ENCODE peak calls at places on chromosome 22, in ten cellular contexts. K is GM23338; N is EH; Z is HTR-8/SVneo; F is ELF-1; B is left cardiac atrium; O is CD8-positive, alpha-beta T cell; U is foreskin keratinocyte; D is mammary epithelial cell; H is HuH-7.5. Q is an unnamed sample.

GRCh38 chr22:30192427-30192826 is 54.1 kb downstream of the LIF start:
- DNase-seq in K (no peak), N (peak), Z (no peak), F (no peak), B (no peak), O (no peak), U (no peak), D (no peak), H (no peak), Q (no peak)

GRCh38 chr22:37353839-37354238 is 71.5 kb downstream of the CYTH4 start:
- DNase-seq in K (no peak), N (no peak), Z (no peak), F (no peak), B (no peak), O (no peak), U (peak), D (no peak), H (no peak), Q (no peak)

GRCh38 chr22:43999378-43999777 is 24.7 kb upstream of the PARVB start:
- DNase-seq in K (no peak), N (no peak), Z (no peak), F (no peak), B (no peak), O (no peak), U (no peak), D (no peak), H (no peak), Q (no peak)

GRCh38 chr22:41969110-41969646 is at the start of gene SEPTIN3:
- DNase-seq in K (no peak), N (no peak), Z (no peak), F (peak), B (no peak), O (no peak), U (no peak), D (no peak), H (no peak), Q (no peak)

GRCh38 chr22:20959578-20960461 is 7.2 kb upstream of the AIFM3 start:
- DNase-seq in K (no peak), N (no peak), Z (no peak), F (no peak), B (no peak), O (no peak), U (no peak), D (no peak), H (no peak), Q (no peak)

GRCh38 chr22:19853879-19854777 is 546 bp downstream of the GNB1L start:
- DNase-seq in K (no peak), N (no peak), Z (no peak), F (peak), B (no peak), O (no peak), U (no peak), D (no peak), H (no peak), Q (peak)

GRCh38 chr22:32623943-32624342 is 149.3 kb downstream of the FBXO7 start:
- DNase-seq in K (no peak), N (peak), Z (no peak), F (no peak), B (peak), O (no peak), U (no peak), D (no peak), H (no peak), Q (no peak)

GRCh38 chr22:37320726-37321286 is 38.5 kb downstream of the CYTH4 start:
- DNase-seq in K (no peak), N (no peak), Z (no peak), F (no peak), B (no peak), O (no peak), U (no peak), D (no peak), H (no peak), Q (no peak)

GRCh38 chr22:24407278-24407665 is 20.1 kb upstream of the ADORA2A start:
- DNase-seq in K (peak), N (no peak), Z (no peak), F (no peak), B (no peak), O (no peak), U (no peak), D (no peak), H (no peak), Q (no peak)

GRCh38 chr22:48403521-48403921 is 1424.2 kb downstream of the BRD1 start:
- DNase-seq in K (no peak), N (no peak), Z (no peak), F (no peak), B (no peak), O (no peak), U (no peak), D (no peak), H (no peak), Q (no peak)

GRCh38 chr22:29609139-29609538 is 5.7 kb downstream of the NF2 start:
- DNase-seq in K (peak), N (no peak), Z (no peak), F (no peak), B (no peak), O (no peak), U (no peak), D (no peak), H (peak), Q (no peak)

GRCh38 chr22:34055525-34056200 is 135.4 kb upstream of the LARGE1 start:
- DNase-seq in K (peak), N (no peak), Z (no peak), F (peak), B (peak), O (no peak), U (no peak), D (peak), H (no peak), Q (no peak)

GRCh38 chr22:50032109-50032871 is 19.7 kb upstream of the IL17REL start:
- DNase-seq in K (no peak), N (no peak), Z (no peak), F (no peak), B (no peak), O (no peak), U (no peak), D (no peak), H (no peak), Q (no peak)

GRCh38 chr22:39155421-39155820 is 2.9 kb upstream of the CBX7 start:
- DNase-seq in K (no peak), N (no peak), Z (no peak), F (no peak), B (no peak), O (no peak), U (no peak), D (no peak), H (no peak), Q (no peak)

GRCh38 chr22:19880786-19881569 is 26.3 kb upstream of the GNB1L start:
- DNase-seq in K (peak), N (peak), Z (peak), F (peak), B (peak), O (no peak), U (peak), D (peak), H (peak), Q (no peak)

GRCh38 chr22:19663821-19664325 is 50.4 kb upstream of the SEPTIN5 start:
- DNase-seq in K (peak), N (peak), Z (no peak), F (no peak), B (peak), O (no peak), U (no peak), D (no peak), H (no peak), Q (no peak)

GRCh38 chr22:21917959-21918261 is 34.7 kb downstream of the PPM1F start:
- DNase-seq in K (no peak), N (no peak), Z (no peak), F (no peak), B (no peak), O (no peak), U (no peak), D (no peak), H (no peak), Q (no peak)

GRCh38 chr22:42313804-42314581 is 43.5 kb upstream of the TCF20 start:
- DNase-seq in K (peak), N (peak), Z (no peak), F (peak), B (no peak), O (no peak), U (peak), D (peak), H (peak), Q (peak)

GRCh38 chr22:18083406-18083805 is 5.6 kb downstream of the PEX26 start:
- DNase-seq in K (no peak), N (no peak), Z (no peak), F (no peak), B (no peak), O (no peak), U (no peak), D (no peak), H (no peak), Q (no peak)

GRCh38 chr22:45268958-45269844 is 15.5 kb upstream of the UPK3A start:
- DNase-seq in K (peak), N (peak), Z (peak), F (peak), B (peak), O (peak), U (no peak), D (peak), H (peak), Q (peak)

GRCh38 chr22:38240734-38241252 is 32.0 kb downstream of the TMEM184B start:
- DNase-seq in K (peak), N (peak), Z (peak), F (peak), B (no peak), O (no peak), U (peak), D (peak), H (no peak), Q (no peak)

GRCh38 chr22:49152146-49152929 is 675.3 kb downstream of the BRD1 start:
- DNase-seq in K (no peak), N (no peak), Z (no peak), F (peak), B (no peak), O (no peak), U (no peak), D (no peak), H (no peak), Q (no peak)

GRCh38 chr22:21443057-21443734 is 24.0 kb upstream of the TMEM191C start:
- DNase-seq in K (no peak), N (no peak), Z (no peak), F (no peak), B (peak), O (no peak), U (no peak), D (no peak), H (no peak), Q (no peak)

GRCh38 chr22:38882972-38883622 is 11.1 kb upstream of the CBX6 start:
- DNase-seq in K (no peak), N (no peak), Z (no peak), F (no peak), B (no peak), O (no peak), U (no peak), D (no peak), H (no peak), Q (no peak)

GRCh38 chr22:35547993-35548761 is 7.5 kb downstream of the RASD2 start:
- DNase-seq in K (peak), N (no peak), Z (no peak), F (peak), B (no peak), O (no peak), U (no peak), D (no peak), H (no peak), Q (no peak)